ENCODE peak calls at places on chromosome 1, in seven cellular contexts. One of them, this sample, is unnamed. For H3K9me3, the result is how much of the 10 kb centered on the place peaks cover.

GRCh38 chr1:27416387-27417111 is 24.1 kb downstream of the GPR3 start:
- DNase-seq in kidney: no peak
- DNase-seq in uterus: no peak
- DNase-seq in H1: no peak
- DNase-seq in CD8-positive, alpha-beta memory T cell: peak
- DNase-seq in ovary: no peak
- DNase-seq in left ventricle myocardium inferior: no peak
- DNase-seq in this sample: no peak

GRCh38 chr1:245679796-245680195 is 525.0 kb downstream of the KIF26B start:
- DNase-seq in kidney: no peak
- DNase-seq in CD8-positive, alpha-beta memory T cell: no peak
- DNase-seq in H1: no peak
- DNase-seq in uterus: no peak
- DNase-seq in left ventricle myocardium inferior: no peak
- DNase-seq in ovary: no peak
- DNase-seq in this sample: no peak

GRCh38 chr1:150551784-150552691 is 2.8 kb downstream of the ADAMTSL4 start:
- DNase-seq in uterus: peak
- DNase-seq in kidney: peak
- DNase-seq in CD8-positive, alpha-beta memory T cell: no peak
- DNase-seq in H1: no peak
- DNase-seq in left ventricle myocardium inferior: peak
- DNase-seq in ovary: peak
- DNase-seq in this sample: peak

GRCh38 chr1:173430707-173431662 is 46.1 kb upstream of the PRDX6 start:
- DNase-seq in CD8-positive, alpha-beta memory T cell: peak
- DNase-seq in ovary: peak
- DNase-seq in H1: peak
- DNase-seq in kidney: peak
- DNase-seq in left ventricle myocardium inferior: peak
- DNase-seq in uterus: peak
- DNase-seq in this sample: peak

GRCh38 chr1:180269848-180270766 is 40.0 kb downstream of the LHX4 start:
- DNase-seq in kidney: no peak
- DNase-seq in left ventricle myocardium inferior: no peak
- DNase-seq in H1: no peak
- DNase-seq in uterus: no peak
- DNase-seq in ovary: no peak
- DNase-seq in CD8-positive, alpha-beta memory T cell: no peak
- DNase-seq in this sample: peak

GRCh38 chr1:247358920-247359319 is 27.3 kb upstream of the ZNF496 start:
- DNase-seq in ovary: no peak
- DNase-seq in kidney: no peak
- DNase-seq in left ventricle myocardium inferior: no peak
- DNase-seq in H1: no peak
- DNase-seq in uterus: no peak
- DNase-seq in CD8-positive, alpha-beta memory T cell: no peak
- DNase-seq in this sample: no peak

GRCh38 chr1:182630586-182630985 is 26.4 kb upstream of the RGS16 start:
- DNase-seq in kidney: no peak
- DNase-seq in ovary: no peak
- DNase-seq in uterus: no peak
- DNase-seq in CD8-positive, alpha-beta memory T cell: no peak
- DNase-seq in left ventricle myocardium inferior: no peak
- DNase-seq in H1: no peak
- DNase-seq in this sample: no peak

GRCh38 chr1:72186733-72187307 is 95.5 kb downstream of the NEGR1 start:
- DNase-seq in H1: no peak
- DNase-seq in left ventricle myocardium inferior: no peak
- DNase-seq in CD8-positive, alpha-beta memory T cell: no peak
- DNase-seq in ovary: no peak
- DNase-seq in kidney: no peak
- DNase-seq in uterus: no peak
- DNase-seq in this sample: no peak

GRCh38 chr1:86594284-86594683 is 47.4 kb downstream of the CLCA4 start:
- DNase-seq in H1: no peak
- DNase-seq in left ventricle myocardium inferior: no peak
- DNase-seq in ovary: no peak
- DNase-seq in CD8-positive, alpha-beta memory T cell: no peak
- DNase-seq in uterus: no peak
- DNase-seq in kidney: no peak
- DNase-seq in this sample: no peak

GRCh38 chr1:23452011-23452411 is 27.5 kb upstream of the TCEA3 start:
- DNase-seq in uterus: no peak
- DNase-seq in CD8-positive, alpha-beta memory T cell: peak
- DNase-seq in ovary: no peak
- DNase-seq in H1: no peak
- DNase-seq in kidney: peak
- DNase-seq in left ventricle myocardium inferior: no peak
- DNase-seq in this sample: no peak

GRCh38 chr1:60283690-60284089 is 210.1 kb upstream of the C1orf87 start:
- DNase-seq in uterus: no peak
- DNase-seq in ovary: no peak
- DNase-seq in kidney: no peak
- DNase-seq in CD8-positive, alpha-beta memory T cell: no peak
- DNase-seq in H1: no peak
- DNase-seq in left ventricle myocardium inferior: no peak
- DNase-seq in this sample: no peak

GRCh38 chr1:41670558-41670957 is 186.1 kb upstream of the EDN2 start:
- DNase-seq in ovary: no peak
- DNase-seq in CD8-positive, alpha-beta memory T cell: no peak
- DNase-seq in kidney: peak
- DNase-seq in left ventricle myocardium inferior: no peak
- DNase-seq in uterus: no peak
- DNase-seq in H1: no peak
- DNase-seq in this sample: no peak

GRCh38 chr1:183023601-183024351 is 556 bp downstream of the LAMC1 start:
- DNase-seq in kidney: peak
- DNase-seq in ovary: peak
- DNase-seq in CD8-positive, alpha-beta memory T cell: no peak
- DNase-seq in H1: no peak
- DNase-seq in uterus: peak
- DNase-seq in left ventricle myocardium inferior: peak
- DNase-seq in this sample: peak

GRCh38 chr1:68322096-68322495 is 89.8 kb upstream of the WLS start:
- DNase-seq in ovary: no peak
- DNase-seq in left ventricle myocardium inferior: no peak
- DNase-seq in CD8-positive, alpha-beta memory T cell: no peak
- DNase-seq in kidney: no peak
- DNase-seq in uterus: no peak
- DNase-seq in H1: no peak
- DNase-seq in this sample: no peak

GRCh38 chr1:164982545-164982944 is 374.0 kb downstream of the LMX1A start:
- DNase-seq in left ventricle myocardium inferior: no peak
- DNase-seq in ovary: no peak
- DNase-seq in CD8-positive, alpha-beta memory T cell: no peak
- DNase-seq in kidney: no peak
- DNase-seq in H1: no peak
- DNase-seq in uterus: no peak
- DNase-seq in this sample: no peak

GRCh38 chr1:182069028-182069466 is 7.5 kb upstream of the ZNF648 start:
- DNase-seq in left ventricle myocardium inferior: peak
- DNase-seq in H1: peak
- DNase-seq in ovary: peak
- DNase-seq in kidney: peak
- DNase-seq in uterus: peak
- DNase-seq in CD8-positive, alpha-beta memory T cell: no peak
- DNase-seq in this sample: no peak

GRCh38 chr1:227893696-227894305 is 53.9 kb downstream of the WNT9A start:
- DNase-seq in H1: no peak
- DNase-seq in ovary: peak
- DNase-seq in kidney: no peak
- DNase-seq in left ventricle myocardium inferior: no peak
- DNase-seq in CD8-positive, alpha-beta memory T cell: no peak
- DNase-seq in uterus: no peak
- DNase-seq in this sample: peak

GRCh38 chr1:221781102-221781744 is 39.3 kb upstream of the DUSP10 start:
- DNase-seq in uterus: no peak
- DNase-seq in ovary: no peak
- DNase-seq in H1: no peak
- DNase-seq in CD8-positive, alpha-beta memory T cell: no peak
- DNase-seq in left ventricle myocardium inferior: no peak
- DNase-seq in kidney: no peak
- DNase-seq in this sample: no peak

GRCh38 chr1:194281372-194281771 is 1095.0 kb upstream of the B3GALT2 start:
- DNase-seq in left ventricle myocardium inferior: no peak
- DNase-seq in CD8-positive, alpha-beta memory T cell: no peak
- DNase-seq in uterus: no peak
- DNase-seq in kidney: no peak
- DNase-seq in H1: no peak
- DNase-seq in ovary: no peak
- DNase-seq in this sample: no peak

GRCh38 chr1:179353546-179353945 is 12.2 kb upstream of the AXDND1 start:
- DNase-seq in kidney: no peak
- DNase-seq in H1: no peak
- DNase-seq in CD8-positive, alpha-beta memory T cell: no peak
- DNase-seq in uterus: peak
- DNase-seq in ovary: no peak
- DNase-seq in left ventricle myocardium inferior: peak
- DNase-seq in this sample: no peak

GRCh38 chr1:71046891-71047634 is 553 bp downstream of the PTGER3 start:
- DNase-seq in kidney: peak
- DNase-seq in uterus: peak
- DNase-seq in CD8-positive, alpha-beta memory T cell: peak
- DNase-seq in left ventricle myocardium inferior: no peak
- DNase-seq in ovary: peak
- DNase-seq in H1: no peak
- DNase-seq in this sample: peak

GRCh38 chr1:87331319-87332269 is 2.9 kb downstream of the LMO4 start:
- DNase-seq in CD8-positive, alpha-beta memory T cell: peak
- DNase-seq in kidney: peak
- DNase-seq in H1: peak
- DNase-seq in ovary: peak
- DNase-seq in left ventricle myocardium inferior: peak
- DNase-seq in uterus: peak
- DNase-seq in this sample: peak

GRCh38 chr1:89552481-89553194 is 28.0 kb downstream of the LRRC8B start:
- DNase-seq in left ventricle myocardium inferior: no peak
- DNase-seq in ovary: no peak
- DNase-seq in H1: no peak
- DNase-seq in uterus: no peak
- DNase-seq in CD8-positive, alpha-beta memory T cell: no peak
- DNase-seq in kidney: no peak
- DNase-seq in this sample: no peak
- H3K27ac ChIP-seq in left ventricle myocardium inferior: peak
- H3K27ac ChIP-seq in ovary: no peak
- H3K27ac ChIP-seq in H1: no peak
- H3K27ac ChIP-seq in uterus: peak
- H3K27ac ChIP-seq in CD8-positive, alpha-beta memory T cell: no peak
- H3K27ac ChIP-seq in kidney: no peak
- H3K27ac ChIP-seq in this sample: no peak

DNA sequence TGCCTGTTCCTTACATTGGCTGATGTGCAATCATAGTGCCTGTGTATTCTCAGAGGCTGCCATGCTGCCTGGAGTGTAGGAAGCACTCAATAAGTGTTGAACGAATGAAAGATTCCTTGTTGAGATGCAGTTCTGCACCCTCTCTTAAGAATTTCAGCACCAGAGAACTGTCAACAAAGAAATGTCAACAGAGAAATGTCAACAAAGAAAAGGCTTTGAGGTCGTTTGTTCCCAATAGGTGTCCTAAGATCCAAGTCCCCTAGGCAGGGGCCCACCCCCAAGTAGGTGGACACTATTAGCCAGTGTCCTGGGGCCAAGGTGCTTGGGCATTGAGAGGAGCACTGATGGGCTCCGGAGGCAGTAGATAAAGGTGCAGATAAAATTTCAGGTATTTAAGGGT is 12.6 kb downstream of the KCND3 start:
- DNase-seq in H1: no peak
- DNase-seq in CD8-positive, alpha-beta memory T cell: no peak
- DNase-seq in ovary: no peak
- DNase-seq in kidney: no peak
- DNase-seq in left ventricle myocardium inferior: no peak
- DNase-seq in uterus: no peak
- DNase-seq in this sample: no peak
- H3K4me3 ChIP-seq in H1: no peak
- H3K4me3 ChIP-seq in CD8-positive, alpha-beta memory T cell: no peak
- H3K4me3 ChIP-seq in ovary: no peak
- H3K4me3 ChIP-seq in kidney: no peak
- H3K4me3 ChIP-seq in left ventricle myocardium inferior: no peak
- H3K4me3 ChIP-seq in uterus: no peak
- H3K4me3 ChIP-seq in this sample: no peak

GRCh38 chr1:48227165-48228013 is 4.9 kb downstream of the SLC5A9 start:
- DNase-seq in CD8-positive, alpha-beta memory T cell: no peak
- DNase-seq in uterus: no peak
- DNase-seq in kidney: no peak
- DNase-seq in left ventricle myocardium inferior: no peak
- DNase-seq in H1: no peak
- DNase-seq in ovary: no peak
- DNase-seq in this sample: no peak

GRCh38 chr1:48228156-48228555 is 5.6 kb downstream of the SLC5A9 start:
- DNase-seq in left ventricle myocardium inferior: no peak
- DNase-seq in uterus: no peak
- DNase-seq in H1: peak
- DNase-seq in kidney: no peak
- DNase-seq in CD8-positive, alpha-beta memory T cell: no peak
- DNase-seq in ovary: no peak
- DNase-seq in this sample: no peak

GRCh38 chr1:48223372-48224081 is 1.0 kb downstream of the SLC5A9 start:
- DNase-seq in left ventricle myocardium inferior: no peak
- DNase-seq in CD8-positive, alpha-beta memory T cell: no peak
- DNase-seq in H1: no peak
- DNase-seq in uterus: no peak
- DNase-seq in ovary: no peak
- DNase-seq in kidney: no peak
- DNase-seq in this sample: no peak

GRCh38 chr1:48222501-48223242 is at the start of gene SLC5A9:
- DNase-seq in uterus: no peak
- DNase-seq in ovary: no peak
- DNase-seq in left ventricle myocardium inferior: no peak
- DNase-seq in H1: no peak
- DNase-seq in CD8-positive, alpha-beta memory T cell: no peak
- DNase-seq in kidney: no peak
- DNase-seq in this sample: peak

GRCh38 chr1:48225579-48225978 is 3.1 kb downstream of the SLC5A9 start:
- DNase-seq in uterus: no peak
- DNase-seq in ovary: no peak
- DNase-seq in left ventricle myocardium inferior: no peak
- DNase-seq in CD8-positive, alpha-beta memory T cell: no peak
- DNase-seq in kidney: no peak
- DNase-seq in H1: no peak
- DNase-seq in this sample: no peak
- H3K9me3 ChIP-seq in uterus: under half
- H3K9me3 ChIP-seq in ovary: under half
- H3K9me3 ChIP-seq in left ventricle myocardium inferior: under half
- H3K9me3 ChIP-seq in CD8-positive, alpha-beta memory T cell: under half
- H3K9me3 ChIP-seq in kidney: under half
- H3K9me3 ChIP-seq in H1: under half
- H3K9me3 ChIP-seq in this sample: under half

DNA sequence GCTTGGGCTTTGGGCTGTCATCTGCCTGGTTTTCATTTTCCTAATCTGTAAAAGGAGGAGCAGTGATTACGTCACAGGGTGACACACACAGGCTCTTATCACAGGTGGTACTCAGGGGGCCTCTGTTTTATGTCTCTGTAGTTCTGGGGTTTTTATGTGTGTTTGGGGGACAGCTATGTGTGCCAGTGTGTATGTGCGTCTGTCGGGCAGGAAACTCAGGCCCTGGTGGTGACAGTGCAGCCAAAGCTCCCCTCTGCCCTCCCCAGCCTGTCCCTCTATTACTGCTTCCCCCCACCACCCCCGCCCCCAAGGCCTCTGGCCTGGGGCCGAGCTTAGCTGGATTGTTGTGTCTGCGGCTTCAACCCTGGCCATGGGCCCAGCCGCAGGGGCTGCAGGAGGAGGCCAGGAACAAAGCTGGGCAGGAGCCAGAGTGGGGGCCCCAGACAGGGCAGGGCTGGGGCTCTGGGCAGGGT is 13.3 kb downstream of the MFAP2 start:
- DNase-seq in kidney: no peak
- DNase-seq in ovary: peak
- DNase-seq in uterus: peak
- DNase-seq in CD8-positive, alpha-beta memory T cell: no peak
- DNase-seq in left ventricle myocardium inferior: peak
- DNase-seq in H1: no peak
- DNase-seq in this sample: peak
- H3K27ac ChIP-seq in kidney: no peak
- H3K27ac ChIP-seq in ovary: no peak
- H3K27ac ChIP-seq in uterus: peak
- H3K27ac ChIP-seq in CD8-positive, alpha-beta memory T cell: no peak
- H3K27ac ChIP-seq in left ventricle myocardium inferior: no peak
- H3K27ac ChIP-seq in H1: no peak
- H3K27ac ChIP-seq in this sample: no peak